ENCODE peak calls at places on chromosomes 2 and 18, in seven cellular contexts. S is IMR-90, X is H9, K is H1, B is neuronal stem cell, I is mesendoderm, E is mesenchymal stem cell. R is an unnamed sample.

GRCh38 chr2:53435610-53436009 is 332.0 kb upstream of the CHAC2 start:
- DNase-seq in S (no peak), X (no peak), K (no peak), B (no peak), I (no peak), E (no peak), R (no peak)

GRCh38 chr2:8452296-8452695 is 229.6 kb upstream of the ID2 start:
- DNase-seq in S (no peak), X (no peak), K (no peak), B (no peak), I (no peak), E (no peak), R (no peak)

GRCh38 chr2:108813732-108814131 is 27.2 kb downstream of the CCDC138 start:
- DNase-seq in S (no peak), X (no peak), K (no peak), B (no peak), I (no peak), E (no peak), R (no peak)

GRCh38 chr2:36177282-36177681 is 178.3 kb upstream of the CRIM1 start:
- DNase-seq in S (no peak), X (no peak), K (no peak), B (no peak), I (no peak), E (no peak), R (peak; percentile 16)

GRCh38 chr18:40159141-40160017 is 1795.7 kb upstream of the PIK3C3 start:
- DNase-seq in S (peak; percentile 40), X (no peak), K (no peak), B (peak; percentile 26), I (peak; percentile 52), E (peak; percentile 48), R (no peak)

GRCh38 chr18:34929336-34929780 is 111.9 kb upstream of the MAPRE2 start:
- DNase-seq in S (peak; percentile 91), X (no peak), K (no peak), B (no peak), I (peak; percentile 64), E (peak; percentile 90), R (no peak)

GRCh38 chr18:21656402-21656801 is 44.3 kb downstream of the SNRPD1 start:
- DNase-seq in S (peak; percentile 69), X (no peak), K (no peak), B (no peak), I (no peak), E (peak; percentile 18), R (no peak)

GRCh38 chr2:106536490-106536889 is 49.3 kb downstream of the CD8B2 start:
- DNase-seq in S (no peak), X (no peak), K (no peak), B (no peak), I (no peak), E (no peak), R (no peak)

GRCh38 chr2:207746131-207746530 is 23.6 kb downstream of the FZD5 start:
- DNase-seq in S (peak; percentile 79), X (peak; percentile 49), K (no peak), B (peak; percentile 66), I (peak; percentile 74), E (peak; percentile 76), R (peak; percentile 75)

GRCh38 chr2:153477096-153477555 is 1.4 kb downstream of the RPRM start:
- DNase-seq in S (no peak), X (peak; percentile 67), K (peak; percentile 72), B (no peak), I (peak; percentile 76), E (no peak), R (no peak)

GRCh38 chr2:62991605-62992004 is 59.0 kb upstream of the OTX1 start:
- DNase-seq in S (no peak), X (no peak), K (no peak), B (no peak), I (no peak), E (no peak), R (no peak)

GRCh38 chr18:36757081-36757480 is 71.7 kb downstream of the TPGS2 start:
- DNase-seq in S (peak; percentile 80), X (no peak), K (no peak), B (peak; percentile 27), I (peak; percentile 54), E (peak; percentile 66), R (peak; percentile 31)

GRCh38 chr2:201901770-201902169 is 95.4 kb downstream of the CDK15 start:
- DNase-seq in S (no peak), X (no peak), K (no peak), B (no peak), I (peak; percentile 77), E (no peak), R (no peak)

GRCh38 chr2:175126661-175127060 is 41.3 kb downstream of the ATF2 start:
- DNase-seq in S (no peak), X (no peak), K (no peak), B (no peak), I (no peak), E (no peak), R (no peak)

GRCh38 chr18:63320690-63321265 is 1.2 kb upstream of the BCL2 start:
- DNase-seq in S (peak; percentile 32), X (peak; percentile 49), K (peak; percentile 67), B (no peak), I (peak; percentile 44), E (peak; percentile 54), R (peak; percentile 37)

GRCh38 chr2:235439959-235440662 is 53.7 kb upstream of the AGAP1 start:
- DNase-seq in S (no peak), X (no peak), K (no peak), B (no peak), I (no peak), E (no peak), R (no peak)
- H3K18ac ChIP-seq in S (no peak overlapping the region), X (no peak overlapping the region), K (no peak overlapping the region), B (no peak overlapping the region), I (no peak overlapping the region), E (no peak overlapping the region), R (no peak overlapping the region)

GRCh38 chr18:24535831-24536230 is 75.4 kb downstream of the HRH4 start:
- DNase-seq in S (no peak), X (no peak), K (no peak), B (no peak), I (no peak), E (no peak), R (no peak)

GRCh38 chr18:24534271-24534670 is 73.8 kb downstream of the HRH4 start:
- DNase-seq in S (no peak), X (no peak), K (no peak), B (no peak), I (no peak), E (no peak), R (no peak)

GRCh38 chr18:24536834-24537233 is 76.4 kb downstream of the HRH4 start:
- DNase-seq in S (no peak), X (no peak), K (no peak), B (no peak), I (no peak), E (no peak), R (no peak)

GRCh38 chr18:24534737-24535136 is 74.3 kb downstream of the HRH4 start:
- DNase-seq in S (no peak), X (no peak), K (no peak), B (no peak), I (peak; percentile 19), E (no peak), R (no peak)

DNA sequence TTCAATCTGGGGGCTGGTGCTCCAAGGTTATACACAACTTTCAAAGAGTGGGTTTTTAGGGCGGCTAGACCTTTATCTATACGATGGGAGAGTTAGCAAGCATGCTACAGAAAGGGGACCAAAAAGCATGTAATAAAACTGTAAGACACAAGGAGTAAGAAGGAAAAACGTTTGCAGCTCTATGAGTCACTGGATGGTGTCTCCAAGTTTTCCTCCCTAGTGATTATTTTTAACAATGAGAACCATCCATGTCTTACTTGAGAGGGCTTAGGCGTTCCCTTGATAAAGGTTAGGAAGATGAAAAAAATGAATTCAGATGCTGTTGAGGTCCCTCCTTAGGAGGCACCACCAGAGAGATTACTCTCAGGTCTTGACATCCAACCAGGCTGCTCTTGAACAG is 75.9 kb downstream of the HRH4 start:
- DNase-seq in S (no peak), X (no peak), K (no peak), B (no peak), I (no peak), E (no peak), R (no peak)
- H3K18ac ChIP-seq in S (no peak overlapping the region), X (no peak overlapping the region), K (no peak overlapping the region), B (no peak overlapping the region), I (no peak overlapping the region), E (no peak overlapping the region), R (no peak overlapping the region)

DNA sequence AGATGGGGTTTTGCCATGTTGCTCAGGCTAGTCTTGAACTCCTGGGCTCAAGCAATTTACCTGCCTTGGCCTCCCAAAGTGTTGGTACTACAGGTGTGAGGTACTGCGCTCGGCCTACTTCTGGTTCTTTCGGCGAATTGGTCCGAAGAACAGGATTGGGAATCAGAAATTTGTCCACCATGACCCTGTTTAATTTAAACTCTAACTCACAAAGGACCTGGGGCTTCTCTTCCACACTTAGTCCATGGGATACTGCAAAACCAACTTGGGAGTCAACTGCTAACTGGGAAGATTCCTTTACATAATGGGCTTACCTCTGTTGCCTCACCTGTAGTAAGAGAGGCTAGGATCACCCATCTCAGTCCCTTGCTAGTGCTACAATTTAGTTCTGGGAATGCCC is 79.8 kb upstream of the ZFP36L2 start:
- DNase-seq in S (no peak), X (no peak), K (no peak), B (no peak), I (no peak), E (no peak), R (no peak)
- H3K18ac ChIP-seq in S (no peak overlapping the region), X (no peak overlapping the region), K (no peak overlapping the region), B (no peak overlapping the region), I (no peak overlapping the region), E (peak overlapping the region; percentile 43), R (no peak overlapping the region)

GRCh38 chr2:239024226-239024625 is 176.3 kb downstream of the TWIST2 start:
- DNase-seq in S (no peak), X (no peak), K (no peak), B (no peak), I (no peak), E (no peak), R (no peak)

GRCh38 chr2:239026711-239027430 is 179.0 kb downstream of the TWIST2 start:
- DNase-seq in S (no peak), X (peak; percentile 64), K (peak; percentile 62), B (no peak), I (peak; percentile 15), E (no peak), R (no peak)

GRCh38 chr2:239025951-239026461 is 178.1 kb downstream of the TWIST2 start:
- DNase-seq in S (no peak), X (no peak), K (no peak), B (no peak), I (no peak), E (no peak), R (no peak)

GRCh38 chr2:239027431-239028252 is 179.8 kb downstream of the TWIST2 start:
- DNase-seq in S (no peak), X (no peak), K (no peak), B (no peak), I (no peak), E (no peak), R (no peak)

DNA sequence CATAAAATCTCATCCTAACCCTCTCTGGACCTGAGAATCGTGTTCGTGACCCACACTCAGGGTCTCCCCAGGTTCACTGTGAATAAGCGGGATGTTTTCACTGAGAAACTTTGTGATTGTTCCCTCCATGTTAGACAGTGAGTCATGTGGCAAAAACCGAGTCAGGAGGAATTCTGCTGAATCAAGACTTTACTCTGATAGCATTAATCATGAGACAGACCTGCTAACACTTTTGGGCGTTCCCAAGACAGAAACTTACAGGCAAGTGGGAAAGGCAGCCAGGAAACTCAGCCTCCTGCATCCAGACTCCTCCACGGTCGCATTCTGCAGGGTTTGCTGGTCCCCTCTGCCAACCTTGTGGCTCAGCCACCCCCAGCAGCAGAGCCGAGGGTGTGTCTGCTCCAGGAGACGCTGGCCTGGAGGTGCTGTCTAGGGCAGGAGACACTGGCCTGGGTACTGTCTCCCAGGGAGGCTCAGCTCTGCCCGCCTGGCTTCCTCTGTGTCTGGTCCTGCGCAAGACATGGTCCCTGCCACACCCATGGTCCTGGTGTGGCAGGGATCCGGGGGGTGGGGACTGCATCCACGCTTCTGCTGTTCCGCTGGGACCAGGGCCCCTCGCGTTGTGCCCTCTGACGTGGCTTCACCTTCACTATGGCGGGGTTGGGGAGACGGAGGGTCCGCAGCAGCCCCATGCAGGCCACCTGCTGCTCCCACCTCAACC is 177.4 kb downstream of the TWIST2 start:
- DNase-seq in S (peak; percentile 37), X (no peak), K (no peak), B (no peak), I (no peak), E (peak; percentile 2), R (peak; percentile 11)
- H3K18ac ChIP-seq in S (no peak overlapping the region), X (no peak overlapping the region), K (no peak overlapping the region), B (no peak overlapping the region), I (no peak overlapping the region), E (no peak overlapping the region), R (no peak overlapping the region)

R was measured in trophoblast cell.